ENCODE peak calls at places on chromosomes 2 and 18, in five cellular contexts. V is heart left ventricle, Z is prostate gland, T is left lung, N is IMR-90. K is an unnamed sample.

GRCh38 chr2:100682536-100682935 is 119.7 kb downstream of the PDCL3 start:
- DNase-seq in V (no peak), N (no peak), T (no peak), Z (no peak), K (no peak)

GRCh38 chr2:25672500-25673169 is 742 bp downstream of the DTNB start:
- DNase-seq in N (peak; percentile 22), T (peak; percentile 90), V (peak; percentile 58), Z (peak; percentile 42), K (peak; percentile 52)

GRCh38 chr2:60118061-60118460 is 435.4 kb downstream of the BCL11A start:
- DNase-seq in V (no peak), Z (no peak), T (no peak), N (no peak), K (no peak)

GRCh38 chr18:36895606-36896005 is 66.7 kb downstream of the KIAA1328 start:
- DNase-seq in V (no peak), N (no peak), Z (no peak), T (no peak), K (no peak)

GRCh38 chr18:70044626-70045025 is 97.0 kb upstream of the CD226 start:
- DNase-seq in T (no peak), N (peak; percentile 98), Z (no peak), V (no peak), K (no peak)

GRCh38 chr2:71005271-71006202 is 10.9 kb upstream of the TEX261 start:
- DNase-seq in N (no peak), V (no peak), Z (no peak), T (no peak), K (no peak)

GRCh38 chr2:31193806-31194205 is 23.5 kb downstream of the CAPN14 start:
- DNase-seq in T (no peak), Z (no peak), N (no peak), V (no peak), K (no peak)

GRCh38 chr2:104164721-104165252 is 689.1 kb upstream of the POU3F3 start:
- DNase-seq in Z (no peak), T (no peak), V (no peak), N (no peak), K (no peak)

GRCh38 chr2:190716176-190716807 is 67.4 kb downstream of the NAB1 start:
- DNase-seq in T (no peak), N (no peak), Z (no peak), V (no peak), K (no peak)

GRCh38 chr2:196592912-196593881 is 46.3 kb upstream of the CCDC150 start:
- DNase-seq in N (peak; percentile 57), V (peak; percentile 56), Z (no peak), T (peak; percentile 84), K (peak; percentile 72)

GRCh38 chr18:30113454-30113853 is 929.1 kb downstream of the DSC3 start:
- DNase-seq in N (no peak), T (no peak), V (no peak), Z (no peak), K (no peak)

GRCh38 chr18:75500510-75500909 is 73.0 kb upstream of the SMIM21 start:
- DNase-seq in Z (no peak), T (no peak), V (no peak), N (peak; percentile 86), K (no peak)

GRCh38 chr18:46481048-46481846 is 175.8 kb downstream of the LOXHD1 start:
- DNase-seq in N (peak; percentile 52), T (no peak), V (no peak), Z (peak; percentile 52), K (peak; percentile 79)

GRCh38 chr2:239548491-239548890 is 147.7 kb upstream of the HDAC4 start:
- DNase-seq in Z (no peak), V (no peak), T (no peak), N (no peak), K (no peak)

GRCh38 chr18:62331581-62332436 is 6.7 kb downstream of the TNFRSF11A start:
- DNase-seq in V (peak; percentile 73), T (no peak), Z (no peak), N (peak; percentile 75), K (no peak)

GRCh38 chr2:14634223-14634884 is 1.8 kb downstream of the LRATD1 start:
- DNase-seq in T (peak; percentile 92), Z (peak; percentile 92), N (peak; percentile 54), V (peak; percentile 88), K (peak; percentile 88)

GRCh38 chr2:213086050-213086449 is 65.4 kb downstream of the IKZF2 start:
- DNase-seq in V (no peak), T (no peak), N (peak; percentile 10), Z (no peak), K (no peak)

GRCh38 chr18:61569176-61569892 is 236.1 kb downstream of the CDH20 start:
- DNase-seq in T (no peak), Z (no peak), N (peak; percentile 80), V (peak; percentile 76), K (no peak)

GRCh38 chr2:75607988-75608683 is 38.4 kb upstream of the MRPL19 start:
- DNase-seq in T (no peak), Z (no peak), V (no peak), N (no peak), K (peak; percentile 47)

GRCh38 chr18:50805732-50806131 is 14.1 kb downstream of the MRO start:
- DNase-seq in N (no peak), V (no peak), Z (no peak), T (no peak), K (no peak)

GRCh38 chr2:102975996-102976636 is 214.3 kb downstream of the TMEM182 start:
- DNase-seq in N (peak; percentile 4), V (no peak), Z (no peak), T (no peak), K (peak; percentile 52)

GRCh38 chr2:182372661-182373060 is 54.2 kb downstream of the PDE1A start:
- DNase-seq in N (peak; percentile 91), T (no peak), V (peak; percentile 23), Z (peak; percentile 36), K (no peak)

GRCh38 chr2:162559194-162559593 is 215.3 kb downstream of the GCA start:
- DNase-seq in V (no peak), N (no peak), Z (no peak), T (no peak), K (no peak)

GRCh38 chr18:34933880-34934689 is 107.1 kb upstream of the MAPRE2 start:
- DNase-seq in V (no peak), N (peak; percentile 31), T (no peak), Z (no peak), K (no peak)

GRCh38 chr2:159613515-159614336 is 2.6 kb downstream of the BAZ2B start:
- DNase-seq in T (no peak), Z (no peak), V (no peak), N (peak; percentile 53), K (no peak)

GRCh38 chr2:85769987-85770362 is 16.2 kb downstream of the ATOH8 start:
- DNase-seq in T (no peak), N (no peak), V (peak; percentile 27), Z (no peak), K (no peak)

GRCh38 chr18:74171910-74172606 is 23.7 kb downstream of the TIMM21 start:
- DNase-seq in N (no peak), Z (no peak), T (no peak), V (no peak), K (no peak)

GRCh38 chr2:184743096-184743495 is 144.8 kb downstream of the ZNF804A start:
- DNase-seq in N (peak; percentile 15), Z (no peak), V (no peak), T (no peak), K (no peak)

GRCh38 chr2:44075536-44075935 is 79.7 kb upstream of the LRPPRC start:
- DNase-seq in Z (no peak), V (peak; percentile 25), N (peak; percentile 52), T (no peak), K (no peak)

GRCh38 chr2:138777996-138778395 is 2.2 kb downstream of the NXPH2 start:
- DNase-seq in N (peak; percentile 1), T (no peak), V (no peak), Z (no peak), K (no peak)

GRCh38 chr18:48801728-48802542 is 148.8 kb downstream of the SMAD7 start:
- DNase-seq in T (no peak), V (peak; percentile 13), Z (no peak), N (no peak), K (no peak)

GRCh38 chr2:234731236-234731635 is 220.6 kb upstream of the SH3BP4 start:
- DNase-seq in N (no peak), Z (no peak), V (no peak), T (no peak), K (no peak)

GRCh38 chr2:105391058-105391627 is 7.7 kb downstream of the FHL2 start:
- DNase-seq in V (peak; percentile 20), T (no peak), N (peak; percentile 84), Z (no peak), K (no peak)

GRCh38 chr2:189382668-189383067 is 58.6 kb upstream of the WDR75 start:
- DNase-seq in N (no peak), Z (no peak), T (no peak), V (no peak), K (no peak)

GRCh38 chr2:189379731-189380261 is 61.5 kb upstream of the WDR75 start:
- DNase-seq in T (no peak), V (no peak), Z (no peak), N (peak; percentile 18), K (no peak)

GRCh38 chr2:189379287-189379630 is 62.0 kb upstream of the WDR75 start:
- DNase-seq in T (no peak), V (no peak), N (peak; percentile 47), Z (no peak), K (no peak)
- H3K4me3 ChIP-seq in T (no peak overlapping the region), V (no peak overlapping the region), N (peak overlapping the region; percentile 35), Z (no peak overlapping the region), K (no peak overlapping the region)

GRCh38 chr2:170665743-170666142 is 49.4 kb upstream of the SP5 start:
- DNase-seq in T (no peak), Z (no peak), V (no peak), N (no peak), K (no peak)

GRCh38 chr2:170656669-170657068 is 58.5 kb upstream of the SP5 start:
- DNase-seq in V (no peak), Z (no peak), N (no peak), T (no peak), K (no peak)

DNA sequence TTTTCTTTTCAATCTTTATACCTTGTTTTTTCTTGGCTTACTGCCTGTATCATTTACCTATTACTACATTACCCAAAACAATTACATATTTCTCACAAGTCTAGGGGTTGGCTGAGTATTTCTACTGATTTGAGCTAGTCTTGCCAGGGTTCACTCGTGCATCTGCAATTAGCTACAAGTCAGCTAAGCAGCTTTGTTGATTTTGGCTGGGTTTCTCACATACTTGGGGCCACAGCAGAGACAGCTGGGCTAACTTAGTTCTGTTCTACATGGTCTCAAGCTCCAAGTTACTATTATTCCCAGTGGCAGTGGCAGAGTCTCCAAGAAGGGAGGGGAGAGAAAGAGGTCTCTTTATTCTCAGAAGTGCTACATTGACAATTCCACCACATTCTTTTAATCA is 54.7 kb upstream of the SP5 start:
- DNase-seq in N (peak; percentile 1), T (no peak), Z (no peak), V (no peak), K (peak; percentile 50)
- TF ChIP-seq CTCF in N (no peak), T (no peak), Z (no peak), V (no peak), K (no peak)

GRCh38 chr2:217270089-217270800 is 410.4 kb upstream of the TNP1 start:
- DNase-seq in V (no peak), T (no peak), Z (no peak), N (no peak), K (no peak)
- H3K4me3 ChIP-seq in V (no peak overlapping the region), T (no peak overlapping the region), Z (no peak overlapping the region), N (no peak overlapping the region), K (no peak overlapping the region)

GRCh38 chr2:47297767-47298401 is 105.1 kb upstream of the MSH2 start:
- DNase-seq in Z (no peak), N (no peak), V (no peak), T (no peak), K (no peak)
- TF ChIP-seq CTCF in Z (no peak), N (no peak), V (no peak), T (no peak), K (no peak)